ENCODE peak calls at places on chromosomes 16 and 17, in nine cellular contexts. Z, K, M, F, R, E, C, T and S are unnamed samples.

GRCh38 chr16:67571981-67572431 is 9.7 kb downstream of the CTCF start:
- DNase-seq in Z (no peak), K (no peak), M (no peak), F (no peak), R (no peak), E (no peak), C (no peak), T (no peak), S (no peak)

GRCh38 chr17:32523827-32524552 is 37.2 kb downstream of the CDK5R1 start:
- DNase-seq in Z (no peak), K (no peak), M (no peak), F (no peak), R (no peak), E (no peak), C (no peak), T (no peak), S (no peak)

GRCh38 chr17:81339502-81340296 is 44.6 kb upstream of the SLC38A10 start:
- DNase-seq in Z (no peak), K (peak), M (peak), F (no peak), R (no peak), E (no peak), C (no peak), T (no peak), S (no peak)

GRCh38 chr16:81551141-81551808 is 106.7 kb downstream of the CMIP start:
- DNase-seq in Z (no peak), K (no peak), M (no peak), F (no peak), R (no peak), E (no peak), C (no peak), T (no peak), S (no peak)

GRCh38 chr17:64443086-64443760 is 5.7 kb upstream of the MILR1 start:
- DNase-seq in Z (no peak), K (peak), M (no peak), F (no peak), R (no peak), E (no peak), C (no peak), T (no peak), S (no peak)

GRCh38 chr17:2694381-2695242 is 17.0 kb downstream of the CLUH start:
- DNase-seq in Z (no peak), K (no peak), M (no peak), F (peak), R (no peak), E (peak), C (no peak), T (no peak), S (peak)

GRCh38 chr16:3681206-3681605 is 26.7 kb downstream of the DNASE1 start:
- DNase-seq in Z (peak), K (no peak), M (no peak), F (no peak), R (no peak), E (peak), C (no peak), T (no peak), S (no peak)

GRCh38 chr16:80166082-80166481 is 374.7 kb upstream of the DYNLRB2 start:
- DNase-seq in Z (no peak), K (no peak), M (no peak), F (no peak), R (no peak), E (no peak), C (no peak), T (no peak), S (no peak)

GRCh38 chr16:86099326-86099725 is 200.4 kb downstream of the IRF8 start:
- DNase-seq in Z (no peak), K (no peak), M (no peak), F (no peak), R (no peak), E (no peak), C (no peak), T (no peak), S (no peak)

GRCh38 chr17:38852771-38853291 is 690 bp downstream of the RPL23 start:
- DNase-seq in Z (no peak), K (peak), M (no peak), F (no peak), R (no peak), E (no peak), C (no peak), T (no peak), S (no peak)

GRCh38 chr16:86762035-86762550 is 183.7 kb downstream of the FOXL1 start:
- DNase-seq in Z (no peak), K (no peak), M (no peak), F (no peak), R (no peak), E (no peak), C (no peak), T (no peak), S (no peak)

GRCh38 chr16:13055480-13055879 is 154.1 kb downstream of the SHISA9 start:
- DNase-seq in Z (no peak), K (no peak), M (no peak), F (no peak), R (no peak), E (no peak), C (no peak), T (no peak), S (no peak)

GRCh38 chr17:59361916-59362810 is 30.7 kb downstream of the YPEL2 start:
- DNase-seq in Z (no peak), K (no peak), M (no peak), F (no peak), R (no peak), E (no peak), C (peak), T (no peak), S (peak)

GRCh38 chr16:77213542-77214108 is 14.4 kb downstream of the SYCE1L start:
- DNase-seq in Z (no peak), K (peak), M (no peak), F (no peak), R (no peak), E (peak), C (peak), T (no peak), S (no peak)

GRCh38 chr17:66960623-66961022 is 3.9 kb upstream of the CACNG4 start:
- DNase-seq in Z (no peak), K (no peak), M (no peak), F (no peak), R (no peak), E (no peak), C (no peak), T (no peak), S (no peak)